ENCODE peak calls at places on chromosomes 5 and 9, in nine cellular contexts. Q, Y, I, P, J, A, O, B and G are unnamed samples.

GRCh38 chr9:137422668-137423000 is 328 bp downstream of the EXD3 start:
- DNase-seq in Q (no peak), Y (peak; percentile 69), I (peak; percentile 46), P (no peak), J (no peak), A (no peak), O (no peak), B (no peak), G (peak; percentile 56)

GRCh38 chr5:41193462-41194166 is 19.7 kb downstream of the C6 start:
- DNase-seq in Q (no peak), Y (peak; percentile 98), I (peak; percentile 100), P (no peak), J (peak; percentile 97), A (no peak), O (no peak), B (peak; percentile 96), G (peak; percentile 91)

GRCh38 chr5:142360607-142361120 is 35.8 kb upstream of the SPRY4 start:
- DNase-seq in Q (peak; percentile 25), Y (peak; percentile 53), I (peak; percentile 40), P (no peak), J (no peak), A (no peak), O (no peak), B (no peak), G (no peak)

GRCh38 chr5:167440846-167441245 is 850.6 kb upstream of the WWC1 start:
- DNase-seq in Q (no peak), Y (no peak), I (no peak), P (no peak), J (no peak), A (no peak), O (no peak), B (no peak), G (no peak)

GRCh38 chr5:76690704-76691469 is 25.0 kb upstream of the F2R start:
- DNase-seq in Q (no peak), Y (no peak), I (no peak), P (no peak), J (no peak), A (no peak), O (no peak), B (no peak), G (peak; percentile 34)

GRCh38 chr9:121038452-121039203 is 11.4 kb downstream of the C5 start:
- DNase-seq in Q (no peak), Y (no peak), I (no peak), P (no peak), J (no peak), A (no peak), O (no peak), B (no peak), G (no peak)

GRCh38 chr9:16321461-16322119 is 548.9 kb downstream of the BNC2 start:
- DNase-seq in Q (no peak), Y (peak; percentile 55), I (no peak), P (no peak), J (peak; percentile 46), A (no peak), O (no peak), B (no peak), G (no peak)

GRCh38 chr5:140346348-140347221 is at the start of gene HBEGF:
- DNase-seq in Q (no peak), Y (peak; percentile 88), I (peak; percentile 92), P (peak; percentile 66), J (peak; percentile 82), A (peak; percentile 41), O (peak; percentile 89), B (peak; percentile 82), G (peak; percentile 91)

GRCh38 chr5:110965773-110966581 is 105.5 kb upstream of the TSLP start:
- DNase-seq in Q (no peak), Y (no peak), I (no peak), P (no peak), J (no peak), A (no peak), O (no peak), B (no peak), G (no peak)

GRCh38 chr5:125316913-125317545 is 570.6 kb upstream of the ZNF608 start:
- DNase-seq in Q (peak; percentile 22), Y (no peak), I (no peak), P (no peak), J (no peak), A (no peak), O (no peak), B (no peak), G (no peak)

GRCh38 chr5:170315154-170315553 is 17.6 kb upstream of the LCP2 start:
- DNase-seq in Q (no peak), Y (peak; percentile 94), I (peak; percentile 39), P (no peak), J (peak; percentile 69), A (no peak), O (no peak), B (no peak), G (peak; percentile 41)

DNA sequence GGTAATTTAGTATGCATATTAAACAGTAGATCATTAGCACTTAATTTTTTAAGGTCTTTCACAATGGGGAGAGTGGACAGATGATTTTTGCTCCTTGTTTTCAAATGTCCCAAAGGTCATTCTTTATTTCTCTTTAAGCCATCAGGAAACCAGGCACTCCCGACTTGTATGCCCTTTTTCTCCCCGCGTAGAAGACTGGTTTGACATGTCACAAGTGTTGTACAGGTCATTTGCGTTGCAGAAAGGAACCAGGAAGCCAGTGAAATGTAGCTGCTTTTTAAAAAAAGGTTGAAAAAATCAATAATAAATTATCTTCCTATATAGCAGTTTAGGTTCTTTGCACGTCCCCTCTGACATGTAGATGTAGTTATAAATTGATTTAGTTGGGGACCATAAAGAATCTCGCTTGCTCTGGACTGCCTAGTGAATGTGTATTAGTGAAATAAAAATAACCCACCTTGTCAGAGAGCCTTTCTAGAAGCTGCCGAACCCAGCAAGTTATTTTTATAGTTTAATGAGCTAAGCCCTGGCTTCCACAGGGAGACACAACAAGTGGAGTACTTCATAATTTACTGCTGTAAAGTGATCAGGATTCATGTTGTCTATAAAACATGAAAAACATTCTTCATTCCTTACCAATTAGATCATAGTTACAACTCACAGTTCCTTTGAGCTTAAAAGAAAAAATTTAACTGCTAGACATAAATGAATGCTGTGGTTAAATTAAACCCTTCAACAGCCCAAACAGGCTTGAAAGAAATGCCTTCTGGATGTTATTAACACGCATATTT is 404.5 kb downstream of the CSNK1G3 start:
- DNase-seq in Q (peak; percentile 64), Y (no peak), I (no peak), P (no peak), J (no peak), A (no peak), O (no peak), B (no peak), G (no peak)
- H3K4me3 ChIP-seq in Q (no peak overlapping the region), Y (no peak overlapping the region), I (no peak overlapping the region), P (no peak overlapping the region), J (peak overlapping the region; percentile 41), A (no peak overlapping the region), O (no peak overlapping the region), B (no peak overlapping the region), G (no peak overlapping the region)

GRCh38 chr5:95032801-95033200 is 252.1 kb downstream of the MCTP1 start:
- DNase-seq in Q (no peak), Y (no peak), I (no peak), P (no peak), J (no peak), A (no peak), O (no peak), B (no peak), G (no peak)

GRCh38 chr5:95042040-95042439 is 242.9 kb downstream of the MCTP1 start:
- DNase-seq in Q (no peak), Y (no peak), I (no peak), P (no peak), J (no peak), A (no peak), O (no peak), B (no peak), G (no peak)

DNA sequence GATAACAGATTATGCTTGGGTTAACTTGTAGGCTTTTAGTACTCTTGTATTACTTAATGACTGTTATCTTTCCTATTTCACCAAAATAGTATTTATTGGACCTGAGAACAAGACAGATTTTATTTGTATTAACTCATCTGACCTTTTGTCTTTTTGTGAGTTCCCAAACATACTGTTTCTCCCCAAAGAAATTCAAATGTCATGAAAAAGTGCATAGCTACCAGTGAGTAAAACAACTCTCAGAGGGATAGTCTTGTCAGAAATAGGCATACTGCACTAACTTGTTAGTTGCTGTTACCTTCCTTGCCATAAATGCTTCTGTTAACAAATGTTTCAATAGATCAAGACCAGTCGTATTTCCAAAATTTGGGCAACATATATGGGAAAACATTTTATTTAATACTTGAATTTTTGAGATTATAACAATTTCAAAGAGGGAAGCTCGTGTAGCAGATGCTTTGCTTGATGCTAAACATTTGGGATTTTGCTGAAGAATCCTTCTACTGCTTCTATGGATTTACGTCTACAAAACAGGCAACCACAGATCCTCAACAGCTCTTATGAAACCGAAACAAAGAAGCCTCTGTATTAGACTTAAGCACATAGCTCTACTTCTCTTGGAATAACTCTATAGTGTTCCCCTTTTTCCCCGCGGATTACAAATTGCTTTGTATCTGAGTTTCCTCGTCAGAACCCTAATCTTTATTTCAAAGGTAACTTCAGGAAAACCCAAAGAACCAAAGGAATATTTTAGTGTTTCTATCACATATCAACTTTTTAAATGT is 248.8 kb downstream of the MCTP1 start:
- DNase-seq in Q (no peak), Y (no peak), I (no peak), P (no peak), J (no peak), A (no peak), O (no peak), B (no peak), G (no peak)
- H3K4me3 ChIP-seq in Q (no peak overlapping the region), Y (no peak overlapping the region), I (no peak overlapping the region), P (no peak overlapping the region), J (no peak overlapping the region), A (no peak overlapping the region), O (no peak overlapping the region), B (no peak overlapping the region), G (no peak overlapping the region)

GRCh38 chr5:67644221-67644920 is 447.8 kb upstream of the CD180 start:
- DNase-seq in Q (no peak), Y (no peak), I (no peak), P (no peak), J (no peak), A (no peak), O (no peak), B (no peak), G (no peak)

GRCh38 chr5:67643531-67643930 is 446.9 kb upstream of the CD180 start:
- DNase-seq in Q (no peak), Y (no peak), I (no peak), P (no peak), J (no peak), A (no peak), O (no peak), B (no peak), G (no peak)

GRCh38 chr5:67647772-67648171 is 451.2 kb upstream of the CD180 start:
- DNase-seq in Q (no peak), Y (no peak), I (no peak), P (no peak), J (no peak), A (no peak), O (no peak), B (no peak), G (no peak)

GRCh38 chr5:67652212-67652611 is 455.6 kb upstream of the CD180 start:
- DNase-seq in Q (no peak), Y (no peak), I (no peak), P (no peak), J (no peak), A (no peak), O (no peak), B (no peak), G (no peak)

GRCh38 chr5:67648201-67648671 is 451.6 kb upstream of the CD180 start:
- DNase-seq in Q (peak; percentile 69), Y (peak; percentile 98), I (peak; percentile 45), P (no peak), J (peak; percentile 83), A (no peak), O (no peak), B (peak; percentile 58), G (peak; percentile 66)
- H3K4me3 ChIP-seq in Q (no peak overlapping the region), Y (no peak overlapping the region), I (no peak overlapping the region), P (no peak overlapping the region), J (peak overlapping the region; percentile 17), A (no peak overlapping the region), O (no peak overlapping the region), B (no peak overlapping the region), G (no peak overlapping the region)

GRCh38 chr9:70053864-70054263 is 10.2 kb downstream of the MAMDC2 start:
- DNase-seq in Q (no peak), Y (peak; percentile 66), I (peak; percentile 72), P (no peak), J (no peak), A (no peak), O (no peak), B (no peak), G (no peak)
- H3K4me3 ChIP-seq in Q (no peak overlapping the region), Y (no peak overlapping the region), I (no peak overlapping the region), P (no peak overlapping the region), J (no peak overlapping the region), A (no peak overlapping the region), O (no peak overlapping the region), B (no peak overlapping the region), G (no peak overlapping the region)